ENCODE peak calls at places on chromosomes 2 and 18, in six cellular contexts. C is osteocyte, V is nephron progenitor cell, R is foreskin fibroblast, X is thoracic aorta, H is IMR-90. O is an unnamed sample.
A peak's percentile ranks its signal among the peaks of the same experiment; 100 is the strongest.

GRCh38 chr2:202911203-202911512 is 315 bp downstream of the WDR12 start:
- DNase-seq in C (no peak), H (no peak), R (no peak), V (no peak), X (no peak), O (no peak)

GRCh38 chr2:231613054-231613654 is 20.5 kb downstream of the TEX44 start:
- DNase-seq in H (no peak), X (no peak), C (no peak), R (no peak), V (no peak), O (no peak)

GRCh38 chr2:216017365-216017764 is 4.0 kb upstream of the MREG start:
- DNase-seq in H (peak; percentile 33), X (no peak), R (peak; percentile 62), V (no peak), C (no peak), O (no peak)

GRCh38 chr2:179226203-179226960 is 38.2 kb downstream of the SESTD1 start:
- DNase-seq in H (no peak), V (no peak), X (no peak), C (no peak), R (no peak), O (no peak)

GRCh38 chr18:61972389-61973264 is 79.8 kb upstream of the RNF152 start:
- DNase-seq in H (no peak), X (no peak), V (no peak), C (no peak), R (no peak), O (no peak)

GRCh38 chr2:169965495-169965894 is 138.2 kb downstream of the UBR3 start:
- DNase-seq in H (peak; percentile 26), C (no peak), R (peak; percentile 16), V (no peak), X (no peak), O (no peak)

GRCh38 chr2:169038338-169038757 is 7.2 kb upstream of the ABCB11 start:
- DNase-seq in H (no peak), X (no peak), R (no peak), C (no peak), V (no peak), O (no peak)

GRCh38 chr2:226794751-226795171 is 4.9 kb downstream of the IRS1 start:
- DNase-seq in C (no peak), H (peak; percentile 81), X (no peak), R (peak; percentile 80), V (peak; percentile 2), O (no peak)

GRCh38 chr2:168685619-168686453 is 116.6 kb upstream of the NOSTRIN start:
- DNase-seq in H (no peak), X (no peak), R (no peak), V (no peak), C (no peak), O (no peak)

GRCh38 chr2:36650031-36650430 is 46.5 kb upstream of the VIT start:
- DNase-seq in V (peak; percentile 10), C (no peak), X (no peak), H (peak; percentile 75), R (peak; percentile 86), O (no peak)

GRCh38 chr2:160836755-160837154 is 323.5 kb upstream of the TANK start:
- DNase-seq in X (no peak), V (no peak), R (peak; percentile 94), H (peak; percentile 96), C (no peak), O (no peak)

GRCh38 chr2:126543081-126543480 is 112.9 kb upstream of the GYPC start:
- DNase-seq in V (no peak), H (no peak), X (no peak), R (no peak), C (no peak), O (no peak)

GRCh38 chr2:241501551-241501950 is 6.8 kb downstream of the STK25 start:
- DNase-seq in R (no peak), V (no peak), H (no peak), C (no peak), X (no peak), O (no peak)

GRCh38 chr2:181813963-181814565 is 77.5 kb upstream of the ITPRID2 start:
- DNase-seq in R (peak; percentile 88), C (no peak), V (no peak), H (peak; percentile 84), X (no peak), O (no peak)

GRCh38 chr2:38850045-38850444 is 25.7 kb downstream of the DHX57 start:
- DNase-seq in X (no peak), V (no peak), C (no peak), H (no peak), R (no peak), O (no peak)

GRCh38 chr2:215637658-215638057 is 201.8 kb upstream of the FN1 start:
- DNase-seq in H (peak; percentile 43), X (no peak), R (no peak), V (no peak), C (no peak), O (no peak)

GRCh38 chr2:82316573-82317371 is 2012.2 kb upstream of the LRRTM1 start:
- DNase-seq in C (no peak), R (no peak), V (no peak), H (no peak), X (no peak), O (no peak)

GRCh38 chr2:170813611-170814550 is 2.8 kb upstream of the GAD1 start:
- DNase-seq in H (peak; percentile 44), R (peak; percentile 79), X (no peak), C (no peak), V (peak; percentile 86), O (peak; percentile 83)

GRCh38 chr18:55665506-55665905 is 77.5 kb upstream of the TCF4 start:
- DNase-seq in H (no peak), V (no peak), C (no peak), R (no peak), X (no peak), O (no peak)

GRCh38 chr2:133532919-133533318 is 35.3 kb downstream of the NCKAP5 start:
- DNase-seq in R (peak; percentile 2), X (no peak), C (no peak), H (peak; percentile 47), V (no peak), O (no peak)

GRCh38 chr2:109197491-109198480 is 68.8 kb downstream of the SH3RF3 start:
- DNase-seq in R (no peak), C (no peak), H (no peak), X (no peak), V (no peak), O (no peak)

GRCh38 chr2:186887107-186888090 is 38.4 kb upstream of the ZSWIM2 start:
- DNase-seq in R (peak; percentile 87), C (no peak), X (no peak), V (no peak), H (no peak), O (no peak)

GRCh38 chr2:46878886-46879285 is 36.7 kb downstream of the MCFD2 start:
- DNase-seq in C (no peak), R (peak; percentile 59), H (peak; percentile 84), X (peak; percentile 33), V (peak; percentile 30), O (peak; percentile 26)

GRCh38 chr2:136764397-136765255 is 719 bp upstream of the THSD7B start:
- DNase-seq in V (peak; percentile 39), C (no peak), H (no peak), X (no peak), R (no peak), O (peak; percentile 59)

GRCh38 chr2:113818382-113818951 is 62.0 kb upstream of the SLC35F5 start:
- DNase-seq in X (no peak), V (peak; percentile 53), C (no peak), R (peak; percentile 96), H (peak; percentile 100), O (peak; percentile 20)

DNA sequence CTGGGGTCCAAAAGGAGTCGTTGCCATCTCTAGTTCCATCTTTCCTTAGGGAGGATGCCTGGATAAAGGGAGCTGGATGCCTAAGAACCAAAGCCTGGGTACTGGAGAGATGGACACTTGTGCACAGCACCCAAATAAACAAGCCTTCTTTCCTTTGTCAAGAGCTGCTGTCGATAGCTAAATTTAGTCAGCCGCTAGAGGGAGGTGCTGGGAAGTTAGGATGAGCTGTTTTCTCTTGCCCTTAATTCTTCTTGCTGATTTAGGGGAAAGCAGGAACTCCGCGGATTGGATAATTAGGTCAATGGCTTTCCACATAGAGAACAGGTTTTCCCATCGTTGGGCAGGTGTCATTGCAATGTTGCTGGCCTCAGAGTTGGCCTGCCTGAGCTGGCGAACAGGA is 30.9 kb upstream of the SERPINB12 start:
- DNase-seq in V (peak; percentile 41), H (peak; percentile 63), C (no peak), R (peak; percentile 73), X (no peak), O (peak; percentile 65)
- TF ChIP-seq CTCF in V (peak; percentile 67), H (peak; percentile 58), C (peak; percentile 73), R (peak; percentile 83), X (no peak), O (peak; percentile 40)

DNA sequence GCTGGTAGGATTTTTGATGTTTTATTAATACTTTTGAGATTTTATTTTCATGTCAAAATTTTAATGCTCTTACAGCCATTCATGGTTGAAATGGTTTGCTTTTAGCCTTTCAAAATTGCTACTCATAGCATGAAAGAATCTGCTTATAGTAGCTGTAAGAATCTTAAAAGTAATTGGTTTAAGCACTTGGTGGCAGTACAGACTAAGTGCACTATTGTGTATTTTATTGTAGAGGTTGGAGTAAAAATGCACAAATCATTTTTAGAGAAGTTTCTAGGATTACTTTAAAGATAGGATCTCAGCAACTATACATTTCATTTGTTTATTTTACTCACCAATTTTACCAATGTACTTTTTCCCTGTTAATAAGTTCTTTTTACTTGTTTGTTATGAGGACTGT is 205.8 kb downstream of the SPAG16 start:
- DNase-seq in X (no peak), C (no peak), V (no peak), R (no peak), H (no peak), O (no peak)
- TF ChIP-seq CTCF in X (no peak), C (peak; percentile 38), V (no peak), R (no peak), H (no peak), O (no peak)

DNA sequence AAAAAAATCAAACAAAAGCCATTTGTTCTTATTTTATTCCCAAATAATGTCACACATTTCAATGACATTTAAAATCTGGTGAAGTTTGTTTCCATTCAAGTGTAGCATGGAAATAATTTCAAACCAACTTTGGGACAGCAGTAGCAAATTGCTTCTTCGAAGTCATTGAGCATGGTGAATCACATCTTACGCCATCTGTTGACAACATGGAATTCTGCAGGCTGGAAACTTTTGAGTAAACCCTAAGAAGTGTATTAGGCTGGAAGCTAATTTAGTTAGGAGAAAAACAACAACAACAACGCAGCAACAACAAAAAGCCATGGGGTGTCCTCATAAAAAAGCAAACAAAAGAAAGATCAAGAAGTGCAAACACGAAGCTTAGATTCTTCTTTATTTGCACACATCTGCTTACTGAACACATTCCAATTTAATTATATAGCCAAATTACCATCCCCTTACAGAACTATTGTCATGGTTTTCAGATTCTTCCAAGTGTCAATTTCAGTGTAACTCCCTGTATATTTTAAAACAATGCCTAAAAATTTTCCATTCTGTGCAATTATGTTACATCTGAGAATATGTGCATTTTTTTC is 659.0 kb upstream of the CDH7 start:
- DNase-seq in X (no peak), R (peak; percentile 32), V (peak; percentile 13), H (peak; percentile 0), C (no peak), O (no peak)
- TF ChIP-seq CTCF in X (no peak), R (peak; percentile 6), V (peak; percentile 61), H (no peak), C (peak; percentile 56), O (no peak)

DNA sequence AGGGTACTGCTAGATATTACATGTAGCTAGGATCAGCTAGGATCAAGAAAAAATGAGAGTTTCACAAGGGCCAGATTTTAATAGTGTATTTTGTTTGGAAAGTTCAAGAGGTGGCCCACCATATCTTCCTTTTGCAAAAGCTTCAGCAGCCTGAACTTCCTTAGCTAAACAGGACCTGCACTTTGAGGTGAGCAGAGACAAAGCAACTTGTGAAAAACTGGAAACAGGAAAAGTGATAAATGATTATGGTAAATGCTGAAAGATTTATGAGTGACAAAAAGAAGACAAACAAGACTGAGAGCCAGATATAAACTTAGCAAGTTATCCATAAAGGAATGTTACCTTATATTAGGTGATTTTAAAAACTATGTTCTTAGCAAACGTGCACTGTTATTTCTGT is 123.6 kb downstream of the ZNF521 start:
- DNase-seq in C (no peak), H (no peak), X (no peak), V (no peak), R (no peak), O (no peak)
- TF ChIP-seq CTCF in C (no peak), H (no peak), X (no peak), V (no peak), R (no peak), O (no peak)

O was measured in WTC11.